ENCODE peak calls at places on chromosomes 12 and 14, in seven cellular contexts. E is astrocyte of the hippocampus, G is fibroblast of pulmonary artery, M is DMS153, B is GM23338, T is A549, I is brain microvascular endothelial cell. S is an unnamed sample.

GRCh38 chr12:67048371-67048770 is 220.8 kb upstream of the CAND1 start:
- DNase-seq in I (no peak), T (no peak), G (no peak), E (no peak), B (no peak), M (no peak), S (no peak)

GRCh38 chr12:107200394-107200793 is 107.0 kb upstream of the CRY1 start:
- DNase-seq in T (peak), M (peak), B (no peak), E (peak), G (peak), I (peak), S (no peak)

GRCh38 chr12:24109381-24110039 is 160.0 kb upstream of the SOX5 start:
- DNase-seq in I (no peak), M (no peak), T (no peak), E (peak), B (peak), G (peak), S (no peak)

GRCh38 chr12:110826592-110827200 is 20.1 kb upstream of the CCDC63 start:
- DNase-seq in M (peak), G (peak), E (peak), T (peak), I (peak), B (peak), S (peak)

GRCh38 chr14:101992708-101993107 is 28.3 kb downstream of the DYNC1H1 start:
- DNase-seq in E (no peak), I (no peak), M (no peak), G (no peak), B (no peak), T (no peak), S (no peak)

GRCh38 chr12:132026061-132026795 is 76.5 kb downstream of the EP400 start:
- DNase-seq in B (no peak), I (no peak), G (no peak), M (no peak), E (no peak), T (no peak), S (no peak)

GRCh38 chr12:14521822-14522221 is 45.9 kb downstream of the PLBD1 start:
- DNase-seq in G (no peak), E (no peak), I (no peak), T (no peak), B (no peak), M (no peak), S (no peak)

GRCh38 chr12:67355428-67356385 is 86.5 kb downstream of the CAND1 start:
- DNase-seq in G (peak), I (peak), E (peak), T (no peak), M (peak), B (peak), S (peak)

GRCh38 chr14:89669209-89669608 is 252.2 kb upstream of the FOXN3 start:
- DNase-seq in T (no peak), E (no peak), G (no peak), M (no peak), B (no peak), I (no peak), S (peak)

GRCh38 chr14:28875937-28876910 is 109.6 kb downstream of the FOXG1 start:
- DNase-seq in E (peak), B (peak), I (no peak), M (peak), G (no peak), T (no peak), S (no peak)

GRCh38 chr12:124938606-124939427 is 24.4 kb upstream of the UBC start:
- DNase-seq in E (peak), G (peak), B (peak), I (peak), T (no peak), M (no peak), S (no peak)

GRCh38 chr12:70644836-70645235 is 7.6 kb upstream of the PTPRB start:
- DNase-seq in T (no peak), E (peak), G (no peak), I (no peak), M (no peak), B (no peak), S (no peak)

GRCh38 chr14:104723651-104724406 is at the start of gene ADSS1:
- DNase-seq in G (peak), B (peak), T (peak), I (no peak), E (peak), M (no peak), S (peak)

GRCh38 chr14:55976219-55976618 is 142.0 kb upstream of the PELI2 start:
- DNase-seq in M (peak), I (no peak), B (no peak), E (peak), T (no peak), G (no peak), S (no peak)